ENCODE peak calls at places on chromosomes 7 and 10, in eight cellular contexts. L is fibroblast of lung, D is tibial artery, Z is psoas muscle, K is RWPE2, U is upper lobe of right lung, N is MM.1S, Y is cardiac fibroblast. E is an unnamed sample.

GRCh38 chr7:158362912-158363905 is 224.4 kb downstream of the PTPRN2 start:
- DNase-seq in L (no peak), D (peak; percentile 59), Z (no peak), K (no peak), U (peak; percentile 55), N (no peak), Y (no peak), E (no peak)

GRCh38 chr10:45452268-45452667 is 78.3 kb downstream of the ALOX5 start:
- DNase-seq in L (no peak), D (no peak), Z (no peak), K (no peak), U (no peak), N (no peak), Y (no peak), E (no peak)

GRCh38 chr7:140062118-140062527 is 628 bp downstream of the PARP12 start:
- DNase-seq in L (peak; percentile 5), D (no peak), Z (no peak), K (no peak), U (peak; percentile 78), N (no peak), Y (peak; percentile 8), E (peak; percentile 52)

GRCh38 chr10:74823791-74824183 is 2.6 kb upstream of the KAT6B start:
- DNase-seq in L (no peak), D (no peak), Z (no peak), K (no peak), U (no peak), N (no peak), Y (no peak), E (no peak)

GRCh38 chr10:7311256-7312178 is 99.3 kb downstream of the SFMBT2 start:
- DNase-seq in L (peak; percentile 86), D (no peak), Z (no peak), K (no peak), U (no peak), N (no peak), Y (no peak), E (no peak)

GRCh38 chr10:97127960-97128850 is 57.6 kb downstream of the SLIT1 start:
- DNase-seq in L (no peak), D (peak; percentile 44), Z (no peak), K (no peak), U (no peak), N (no peak), Y (peak; percentile 4), E (no peak)

GRCh38 chr10:6678211-6678803 is 98.2 kb upstream of the PRKCQ start:
- DNase-seq in L (peak; percentile 23), D (peak; percentile 65), Z (no peak), K (no peak), U (no peak), N (peak; percentile 50), Y (peak; percentile 49), E (peak; percentile 34)

GRCh38 chr7:69190738-69191137 is 407.5 kb upstream of the AUTS2 start:
- DNase-seq in L (peak; percentile 21), D (no peak), Z (no peak), K (no peak), U (no peak), N (no peak), Y (no peak), E (no peak)

GRCh38 chr10:123642293-123642692 is 23.9 kb upstream of the GPR26 start:
- DNase-seq in L (no peak), D (peak; percentile 53), Z (no peak), K (no peak), U (no peak), N (no peak), Y (no peak), E (no peak)

GRCh38 chr7:134676743-134677142 is 30.1 kb downstream of the BPGM start:
- DNase-seq in L (no peak), D (no peak), Z (no peak), K (no peak), U (no peak), N (no peak), Y (no peak), E (no peak)

GRCh38 chr10:16856567-16856966 is 39.3 kb upstream of the RSU1 start:
- DNase-seq in L (peak; percentile 82), D (no peak), Z (no peak), K (no peak), U (no peak), N (no peak), Y (peak; percentile 9), E (no peak)

GRCh38 chr7:150966002-150966401 is 12.1 kb downstream of the KCNH2 start:
- DNase-seq in L (no peak), D (no peak), Z (no peak), K (no peak), U (no peak), N (no peak), Y (no peak), E (no peak)

GRCh38 chr7:45563804-45564461 is 10.2 kb upstream of the ADCY1 start:
- DNase-seq in L (no peak), D (no peak), Z (no peak), K (no peak), U (no peak), N (no peak), Y (no peak), E (no peak)

GRCh38 chr10:29140991-29141390 is 147.9 kb upstream of the LYZL1 start:
- DNase-seq in L (peak; percentile 97), D (no peak), Z (no peak), K (no peak), U (no peak), N (no peak), Y (peak; percentile 97), E (no peak)

GRCh38 chr7:445020-445419 is 74.6 kb downstream of the PDGFA start:
- DNase-seq in L (no peak), D (no peak), Z (no peak), K (no peak), U (no peak), N (no peak), Y (no peak), E (no peak)

GRCh38 chr10:103839867-103840746 is 15.3 kb downstream of the SH3PXD2A start:
- DNase-seq in L (no peak), D (peak; percentile 64), Z (peak; percentile 83), K (no peak), U (peak; percentile 86), N (no peak), Y (no peak), E (no peak)

GRCh38 chr10:110278562-110278961 is 26.2 kb downstream of the SMNDC1 start:
- DNase-seq in L (no peak), D (no peak), Z (no peak), K (no peak), U (no peak), N (no peak), Y (no peak), E (no peak)

GRCh38 chr7:69929622-69930021 is 331.3 kb downstream of the AUTS2 start:
- DNase-seq in L (no peak), D (no peak), Z (no peak), K (no peak), U (no peak), N (no peak), Y (no peak), E (no peak)

GRCh38 chr7:112743811-112744210 is 46.4 kb downstream of the TMEM168 start:
- DNase-seq in L (no peak), D (no peak), Z (no peak), K (no peak), U (no peak), N (no peak), Y (no peak), E (no peak)

GRCh38 chr10:63346015-63346441 is 119.7 kb downstream of the JMJD1C start:
- DNase-seq in L (peak; percentile 61), D (no peak), Z (no peak), K (no peak), U (no peak), N (no peak), Y (peak; percentile 75), E (no peak)

GRCh38 chr10:34437897-34438296 is 377.2 kb downstream of the PARD3 start:
- DNase-seq in L (no peak), D (no peak), Z (peak; percentile 55), K (no peak), U (no peak), N (no peak), Y (no peak), E (no peak)

GRCh38 chr7:27185708-27186449 is 847 bp upstream of the HOXA11 start:
- DNase-seq in L (no peak), D (peak; percentile 64), Z (no peak), K (peak; percentile 57), U (peak; percentile 31), N (no peak), Y (no peak), E (no peak)

GRCh38 chr7:9507281-9507680 is 1073.9 kb downstream of the NXPH1 start:
- DNase-seq in L (peak; percentile 73), D (no peak), Z (no peak), K (no peak), U (no peak), N (no peak), Y (no peak), E (no peak)

GRCh38 chr7:1523208-1523607 is 7.3 kb upstream of the MAFK start:
- DNase-seq in L (no peak), D (no peak), Z (no peak), K (peak; percentile 54), U (no peak), N (no peak), Y (no peak), E (no peak)

GRCh38 chr10:4721994-4722753 is 103.8 kb upstream of the AKR1E2 start:
- DNase-seq in L (no peak), D (no peak), Z (no peak), K (no peak), U (no peak), N (no peak), Y (peak; percentile 85), E (no peak)

GRCh38 chr7:81685263-81685868 is 84.5 kb downstream of the HGF start:
- DNase-seq in L (no peak), D (no peak), Z (no peak), K (no peak), U (no peak), N (no peak), Y (no peak), E (no peak)
- H3K4me3 ChIP-seq in L (no peak overlapping the region), D (no peak overlapping the region), Z (no peak overlapping the region), K (no peak overlapping the region), U (no peak overlapping the region), N (no peak overlapping the region), Y (no peak overlapping the region), E (no peak overlapping the region)

DNA sequence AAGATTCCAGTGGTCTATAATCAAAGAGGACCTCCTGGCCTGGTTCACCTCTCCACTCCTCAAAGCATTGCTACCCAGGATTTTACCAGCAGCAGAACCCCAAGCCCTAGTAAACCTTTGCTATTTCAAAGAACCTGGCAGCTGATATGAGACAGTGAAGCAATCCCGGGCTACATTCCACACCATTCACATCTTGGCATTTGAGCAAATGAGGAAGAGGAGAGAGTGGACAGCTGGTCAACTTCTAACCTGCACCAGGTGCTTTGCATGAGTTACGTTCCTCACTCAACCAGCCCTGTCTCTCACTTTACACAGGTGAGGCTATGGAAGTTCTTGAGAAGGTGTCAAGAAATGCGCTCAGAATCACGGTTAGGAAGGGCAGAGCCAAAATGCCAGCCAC is 1.1 kb downstream of the CCDC3 start:
- DNase-seq in L (no peak), D (no peak), Z (no peak), K (no peak), U (no peak), N (no peak), Y (no peak), E (no peak)
- H3K4me3 ChIP-seq in L (no peak overlapping the region), D (peak overlapping the region; percentile 64), Z (peak overlapping the region; percentile 52), K (no peak overlapping the region), U (peak overlapping the region; percentile 42), N (no peak overlapping the region), Y (no peak overlapping the region), E (no peak overlapping the region)

GRCh38 chr10:13347235-13348156 is 597 bp downstream of the SEPHS1 start:
- DNase-seq in L (peak; percentile 77), D (peak; percentile 89), Z (peak; percentile 94), K (peak; percentile 72), U (peak; percentile 94), N (peak; percentile 82), Y (peak; percentile 76), E (peak; percentile 67)
- H3K4me3 ChIP-seq in L (peak overlapping the region; percentile 72), D (peak overlapping the region; percentile 76), Z (peak overlapping the region; percentile 90), K (peak overlapping the region; percentile 100), U (peak overlapping the region; percentile 75), N (peak overlapping the region; percentile 73), Y (peak overlapping the region; percentile 71), E (peak overlapping the region; percentile 30)

GRCh38 chr7:80632074-80632473 is 6.4 kb upstream of the CD36 start:
- DNase-seq in L (no peak), D (no peak), Z (no peak), K (no peak), U (no peak), N (no peak), Y (no peak), E (no peak)
- H3K4me3 ChIP-seq in L (no peak overlapping the region), D (no peak overlapping the region), Z (peak overlapping the region; percentile 60), K (no peak overlapping the region), U (no peak overlapping the region), N (no peak overlapping the region), Y (no peak overlapping the region), E (no peak overlapping the region)